ENCODE peak calls at places on chromosomes 13 and 19, in four cellular contexts. Q is K562, X is HepG2, J is HCT116. V is an unnamed sample.

GRCh38 chr19:824885-825284 is 2.8 kb upstream of the AZU1 start:
- DNase-seq in Q (no peak), X (no peak), J (no peak), V (no peak)

GRCh38 chr19:10305139-10305806 is 4.3 kb downstream of the ZGLP1 start:
- DNase-seq in Q (no peak), X (no peak), J (no peak), V (no peak)

GRCh38 chr19:10285393-10285792 is 1.4 kb upstream of the ICAM4 start:
- DNase-seq in Q (no peak), X (no peak), J (no peak), V (no peak)

GRCh38 chr19:33194884-33195710 is 967 bp downstream of the LRP3 start:
- DNase-seq in Q (no peak), X (peak; percentile 67), J (no peak), V (no peak)

GRCh38 chr13:39536274-39536673 is 66.7 kb downstream of the LHFPL6 start:
- DNase-seq in Q (no peak), X (no peak), J (no peak), V (no peak)

GRCh38 chr19:22335716-22336115 is 49.5 kb downstream of the ZNF729 start:
- DNase-seq in Q (no peak), X (no peak), J (no peak), V (no peak)

GRCh38 chr19:12647490-12648071 is 19.0 kb downstream of the MAN2B1 start:
- DNase-seq in Q (peak; percentile 89), X (no peak), J (no peak), V (no peak)

GRCh38 chr13:97344250-97345175 is 89.5 kb upstream of the RAP2A start:
- DNase-seq in Q (no peak), X (peak; percentile 62), J (peak; percentile 49), V (no peak)

GRCh38 chr19:7862413-7862951 is 11.7 kb downstream of the PRR36 start:
- DNase-seq in Q (peak; percentile 98), X (no peak), J (peak; percentile 54), V (no peak)

GRCh38 chr19:52786078-52786463 is 520 bp downstream of the ZNF600 start:
- DNase-seq in Q (peak; percentile 35), X (no peak), J (no peak), V (no peak)

GRCh38 chr13:28059214-28059613 is 41.2 kb downstream of the FLT3 start:
- DNase-seq in Q (peak; percentile 43), X (peak; percentile 48), J (peak; percentile 43), V (no peak)

GRCh38 chr19:48991823-48992570 is 1.1 kb downstream of the GYS1 start:
- DNase-seq in Q (peak; percentile 48), X (no peak), J (no peak), V (no peak)

DNA sequence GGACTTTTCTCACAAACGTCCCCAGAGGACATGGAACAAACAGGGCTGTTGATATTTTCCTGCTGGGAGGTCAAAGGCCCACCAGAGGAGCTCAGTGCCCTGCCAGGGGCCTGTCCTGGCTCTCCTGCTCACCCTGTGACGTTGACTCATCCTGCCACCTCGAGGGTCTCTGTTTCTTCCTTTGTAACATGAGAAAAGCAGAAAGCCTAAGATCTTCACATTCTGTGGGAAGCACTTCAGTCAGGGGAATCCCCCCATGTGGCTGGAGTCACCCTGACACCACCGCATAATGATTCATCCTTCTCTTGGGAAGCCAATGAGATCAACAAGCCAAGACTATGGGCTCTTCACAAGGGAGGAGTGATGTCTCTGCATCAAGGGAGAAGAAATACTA is 147.9 kb downstream of the KATNAL1 start:
- DNase-seq in Q (no peak), X (no peak), J (no peak), V (no peak)
- TF ChIP-seq TCF7L2 in Q (no peak), X (no peak), J (no peak), V (no peak)

DNA sequence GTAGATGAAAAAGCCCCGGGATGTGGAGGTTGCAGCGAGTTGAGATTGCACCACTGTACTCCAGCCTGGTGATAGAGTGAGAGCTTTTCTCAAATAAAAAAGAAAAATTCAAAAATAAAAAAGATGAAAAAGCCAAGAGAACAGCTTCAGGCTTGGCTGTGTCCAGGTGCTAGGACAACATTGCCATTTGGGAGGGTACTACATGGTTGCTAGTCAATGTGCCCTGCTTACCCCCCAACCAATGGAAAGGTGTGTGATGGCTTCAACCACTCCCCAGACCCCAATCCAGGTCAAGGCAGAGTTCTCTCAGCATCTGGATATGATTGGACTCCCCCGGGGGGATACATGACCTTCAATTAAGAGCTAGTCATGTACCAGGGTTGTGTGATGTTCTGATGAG is 2.3 kb upstream of the ANKLE1 start:
- DNase-seq in Q (no peak), X (no peak), J (no peak), V (no peak)
- TF ChIP-seq REST in Q (no peak), X (no peak), J (no peak), V (no peak)

DNA sequence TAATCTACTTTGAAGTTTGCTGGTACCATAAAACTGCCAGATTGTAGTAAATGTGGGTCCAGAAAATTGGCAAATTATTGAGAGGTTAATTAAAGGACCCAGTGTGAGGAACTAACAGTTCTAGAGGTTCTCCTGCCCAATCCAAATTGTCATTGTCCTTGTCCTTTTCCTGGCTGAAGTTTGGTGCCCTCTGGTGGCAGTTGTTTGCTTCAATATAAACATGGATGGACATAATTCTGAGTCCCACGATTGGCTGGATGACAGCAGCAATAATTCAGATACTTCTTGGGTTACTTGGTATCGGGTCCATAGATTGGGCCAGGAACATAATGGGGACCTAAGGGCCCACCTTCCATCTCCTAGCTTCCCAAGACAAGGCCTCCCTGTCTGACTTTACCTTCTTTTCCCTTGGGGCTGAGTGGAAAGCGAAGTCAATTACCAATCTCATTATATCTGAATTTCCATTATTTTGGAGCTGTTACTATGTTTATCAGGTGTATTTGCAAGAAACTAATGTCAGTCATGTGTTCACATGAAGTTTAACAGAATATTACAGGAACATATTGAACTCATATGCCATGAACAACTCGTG is 33.8 kb upstream of the GARRE1 start:
- DNase-seq in Q (peak; percentile 67), X (peak; percentile 67), J (peak; percentile 64), V (no peak)
- TF ChIP-seq TCF7L2 in Q (no peak), X (no peak), J (no peak), V (no peak)

GRCh38 chr13:53442979-53443378 is 414.4 kb downstream of the OLFM4 start:
- DNase-seq in Q (no peak), X (no peak), J (no peak), V (no peak)

DNA sequence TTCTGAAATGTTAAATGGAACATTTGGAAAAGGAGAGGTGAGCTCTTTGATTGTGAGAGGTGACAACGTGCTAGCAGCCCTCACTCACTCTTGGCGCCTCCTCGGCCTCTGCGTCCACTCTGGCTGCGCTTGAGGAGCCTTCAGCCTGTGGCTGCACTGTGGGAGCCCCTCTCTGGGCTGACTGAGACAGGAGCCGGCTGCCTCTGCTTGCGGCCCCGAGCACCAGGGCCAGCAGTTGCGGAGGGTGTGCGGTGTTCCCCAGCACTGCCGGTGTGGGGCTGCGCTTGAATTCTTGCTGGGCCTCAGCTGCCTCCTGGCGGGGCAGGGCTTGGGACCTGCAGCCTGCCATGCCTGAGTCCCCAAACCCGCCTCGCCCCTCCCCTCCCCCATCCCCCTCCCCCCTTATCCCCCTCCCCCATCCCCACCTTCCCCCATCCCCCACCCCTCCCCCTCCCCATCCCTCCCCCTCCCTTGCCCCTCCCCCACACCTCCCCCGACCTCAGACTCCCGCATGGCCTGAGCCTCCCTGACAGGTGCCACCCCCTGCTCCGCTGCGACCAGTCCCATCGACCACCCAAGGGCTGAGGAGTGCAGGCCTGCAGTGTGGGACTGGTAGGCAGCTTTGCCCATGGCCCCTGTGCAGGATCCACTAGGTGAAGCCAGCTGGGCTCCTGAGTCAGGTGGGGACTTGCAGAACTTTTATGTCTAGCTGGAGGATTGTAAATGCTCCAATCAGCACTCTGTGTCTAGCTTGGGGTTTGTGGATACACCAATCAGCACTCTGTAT is 411.0 kb downstream of the OLFM4 start:
- DNase-seq in Q (no peak), X (no peak), J (no peak), V (no peak)
- TF ChIP-seq REST in Q (no peak), X (no peak), J (no peak), V (no peak)

DNA sequence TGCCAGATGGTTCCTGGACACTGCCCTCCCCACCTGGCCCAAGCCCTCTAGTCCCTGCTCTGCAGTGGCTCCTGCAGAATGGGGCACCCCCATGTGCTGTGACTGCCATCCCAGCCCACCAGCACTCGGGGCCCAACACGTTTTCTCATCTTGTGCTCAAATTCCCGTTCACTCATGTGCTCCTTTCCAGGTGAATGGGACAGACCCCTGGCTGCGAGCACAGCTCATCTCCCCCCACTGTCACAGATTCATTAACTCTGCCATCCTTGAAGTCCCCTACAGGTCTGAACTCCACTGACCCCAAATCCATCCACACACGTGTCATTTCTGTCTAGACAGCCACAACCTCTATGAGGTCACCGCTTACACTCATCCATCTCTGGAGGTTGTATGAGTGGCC is 23.6 kb downstream of the TUBA3C start:
- DNase-seq in Q (no peak), X (no peak), J (no peak), V (no peak)
- TF ChIP-seq TCF7L2 in Q (no peak), X (no peak), J (no peak), V (no peak)

GRCh38 chr19:2483084-2483483 is 7.2 kb downstream of the GADD45B start:
- DNase-seq in Q (no peak), X (no peak), J (no peak), V (no peak)
- TF ChIP-seq REST in Q (no peak), X (no peak), J (no peak), V (no peak)

GRCh38 chr13:33575378-33575777 is 242.6 kb upstream of the RFC3 start:
- DNase-seq in Q (no peak), X (no peak), J (no peak), V (no peak)
- TF ChIP-seq TCF7L2 in Q (no peak), X (no peak), J (no peak), V (no peak)

GRCh38 chr13:111156421-111156820 is 41.3 kb downstream of the ARHGEF7 start:
- DNase-seq in Q (no peak), X (no peak), J (no peak), V (no peak)

GRCh38 chr13:111160648-111161047 is 45.5 kb downstream of the ARHGEF7 start:
- DNase-seq in Q (no peak), X (no peak), J (no peak), V (no peak)

GRCh38 chr13:111161601-111162600 is 46.8 kb downstream of the ARHGEF7 start:
- DNase-seq in Q (no peak), X (no peak), J (no peak), V (no peak)

GRCh38 chr13:111158136-111158805 is 43.2 kb downstream of the ARHGEF7 start:
- DNase-seq in Q (no peak), X (no peak), J (no peak), V (no peak)

GRCh38 chr13:111159362-111160320 is 44.5 kb downstream of the ARHGEF7 start:
- DNase-seq in Q (no peak), X (no peak), J (no peak), V (no peak)
- TF ChIP-seq REST in Q (no peak), X (no peak), J (no peak), V (peak; percentile 51)